ENCODE peak calls at places on chromosomes 13 and 19, in six cellular contexts. P, I, X, A, Y and V are unnamed samples.

GRCh38 chr13:64332048-64332447 is 2898.1 kb downstream of the PCDH9 start:
- DNase-seq in P (no peak), I (no peak), X (peak), A (no peak), Y (no peak), V (no peak)

GRCh38 chr13:30371649-30372265 is 50.5 kb upstream of the UBE2L5 start:
- DNase-seq in P (peak), I (peak), X (peak), A (peak), Y (no peak), V (peak)

GRCh38 chr19:50333737-50334617 is 4.8 kb upstream of the KCNC3 start:
- DNase-seq in P (peak), I (peak), X (peak), A (peak), Y (peak), V (peak)

GRCh38 chr13:20990910-20991525 is 70.4 kb downstream of the LATS2 start:
- DNase-seq in P (no peak), I (no peak), X (no peak), A (no peak), Y (no peak), V (no peak)

GRCh38 chr19:15304140-15304705 is 28.1 kb downstream of the BRD4 start:
- DNase-seq in P (no peak), I (no peak), X (no peak), A (no peak), Y (no peak), V (no peak)

GRCh38 chr19:6588508-6589345 is 2.2 kb downstream of the CD70 start:
- DNase-seq in P (no peak), I (no peak), X (no peak), A (no peak), Y (no peak), V (no peak)

GRCh38 chr19:49132974-49133609 is 13.7 kb downstream of the PPFIA3 start:
- DNase-seq in P (no peak), I (peak), X (peak), A (no peak), Y (no peak), V (no peak)

GRCh38 chr19:12331211-12331941 is 2.1 kb downstream of the ZNF563 start:
- DNase-seq in P (peak), I (peak), X (no peak), A (no peak), Y (no peak), V (no peak)

GRCh38 chr13:99653526-99653925 is 152.3 kb downstream of the TM9SF2 start:
- DNase-seq in P (no peak), I (no peak), X (no peak), A (no peak), Y (no peak), V (no peak)

GRCh38 chr19:47330466-47330869 is 1.5 kb upstream of the C5AR2 start:
- DNase-seq in P (no peak), I (no peak), X (no peak), A (no peak), Y (no peak), V (no peak)

GRCh38 chr19:46186101-46186716 is 38.2 kb downstream of the IGFL2 start:
- DNase-seq in P (no peak), I (no peak), X (no peak), A (no peak), Y (no peak), V (no peak)

GRCh38 chr13:29543230-29544215 is 52.0 kb downstream of the SLC7A1 start:
- DNase-seq in P (no peak), I (peak), X (no peak), A (no peak), Y (no peak), V (no peak)

GRCh38 chr13:51519839-51520238 is 64.4 kb upstream of the WDFY2 start:
- DNase-seq in P (no peak), I (no peak), X (no peak), A (no peak), Y (no peak), V (no peak)

GRCh38 chr13:111344471-111345191 is 24.2 kb downstream of the TEX29 start:
- DNase-seq in P (no peak), I (no peak), X (peak), A (no peak), Y (no peak), V (peak)

GRCh38 chr13:30864352-30865130 is 41.5 kb upstream of the MEDAG start:
- DNase-seq in P (no peak), I (no peak), X (no peak), A (no peak), Y (no peak), V (peak)

GRCh38 chr19:2333027-2333806 is 4.7 kb downstream of the SPPL2B start:
- DNase-seq in P (no peak), I (no peak), X (peak), A (no peak), Y (peak), V (peak)

GRCh38 chr13:98372886-98373285 is 195.8 kb upstream of the RNF113B start:
- DNase-seq in P (no peak), I (no peak), X (no peak), A (no peak), Y (no peak), V (no peak)

GRCh38 chr13:99191900-99192399 is 8.7 kb upstream of the UBAC2 start:
- DNase-seq in P (no peak), I (no peak), X (no peak), A (no peak), Y (no peak), V (no peak)

GRCh38 chr13:29508130-29508873 is 87.2 kb downstream of the SLC7A1 start:
- DNase-seq in P (peak), I (peak), X (peak), A (peak), Y (peak), V (peak)

GRCh38 chr13:24085662-24086061 is 74.9 kb upstream of the SPATA13 start:
- DNase-seq in P (no peak), I (no peak), X (no peak), A (no peak), Y (peak), V (peak)

GRCh38 chr13:29493796-29494195 is 101.7 kb downstream of the SLC7A1 start:
- DNase-seq in P (no peak), I (no peak), X (no peak), A (no peak), Y (no peak), V (no peak)

GRCh38 chr19:3942790-3943409 is 10.0 kb downstream of the NMRK2 start:
- DNase-seq in P (no peak), I (no peak), X (no peak), A (no peak), Y (no peak), V (no peak)

GRCh38 chr13:30744056-30744684 is 8.8 kb downstream of the ALOX5AP start:
- DNase-seq in P (peak), I (peak), X (no peak), A (peak), Y (no peak), V (peak)

GRCh38 chr19:42170715-42171114 is 38.5 kb upstream of the POU2F2 start:
- DNase-seq in P (no peak), I (no peak), X (no peak), A (no peak), Y (no peak), V (no peak)

GRCh38 chr13:113307491-113307890 is 10.5 kb downstream of the LAMP1 start:
- DNase-seq in P (no peak), I (no peak), X (no peak), A (no peak), Y (no peak), V (no peak)

GRCh38 chr13:53507741-53508140 is 479.1 kb downstream of the OLFM4 start:
- DNase-seq in P (no peak), I (no peak), X (no peak), A (no peak), Y (no peak), V (no peak)

GRCh38 chr19:47331931-47332547 is at the start of gene C5AR2:
- DNase-seq in P (no peak), I (no peak), X (no peak), A (no peak), Y (no peak), V (no peak)

GRCh38 chr19:9936151-9937000 is at the start of gene OLFM2:
- DNase-seq in P (no peak), I (no peak), X (no peak), A (no peak), Y (no peak), V (no peak)

GRCh38 chr13:102089177-102089576 is 312.7 kb downstream of the FGF14 start:
- DNase-seq in P (no peak), I (no peak), X (peak), A (no peak), Y (peak), V (no peak)

GRCh38 chr19:13342672-13343071 is 163.6 kb downstream of the CACNA1A start:
- DNase-seq in P (no peak), I (no peak), X (no peak), A (no peak), Y (no peak), V (no peak)

GRCh38 chr19:38095411-38096308 is 128.4 kb downstream of the DPF1 start:
- DNase-seq in P (peak), I (peak), X (peak), A (peak), Y (peak), V (peak)

GRCh38 chr13:29457299-29457698 is 138.2 kb downstream of the SLC7A1 start:
- DNase-seq in P (no peak), I (no peak), X (no peak), A (no peak), Y (no peak), V (peak)

GRCh38 chr13:88188986-88189385 is 517.8 kb downstream of the SLITRK5 start:
- DNase-seq in P (no peak), I (no peak), X (no peak), A (no peak), Y (no peak), V (no peak)

GRCh38 chr13:51033431-51034185 is 77.5 kb downstream of the C13orf42 start:
- DNase-seq in P (no peak), I (no peak), X (no peak), A (no peak), Y (peak), V (no peak)

GRCh38 chr13:31236211-31236786 is 36.5 kb downstream of the B3GLCT start:
- DNase-seq in P (no peak), I (no peak), X (peak), A (no peak), Y (peak), V (peak)

GRCh38 chr13:87678353-87678752 is 7.2 kb downstream of the SLITRK5 start:
- DNase-seq in P (no peak), I (no peak), X (no peak), A (no peak), Y (no peak), V (no peak)

GRCh38 chr19:55232284-55232597 is 3.7 kb upstream of the TMEM86B start:
- DNase-seq in P (no peak), I (no peak), X (no peak), A (no peak), Y (no peak), V (no peak)